ENCODE peak calls at places on chromosomes 3 and 15, in ten cellular contexts. Q is Panc1, C is upper lobe of left lung, O is endothelial cell of umbilical vein, L is HCT116, K is stomach, F is transverse colon, N is SK-N-SH, T is esophagus muscularis mucosa, V is sigmoid colon. E is an unnamed sample. For H3K4me1, the result is how much of the 10 kb centered on the place peaks cover.

GRCh38 chr3:147189016-147189415 is 217.3 kb downstream of the ZIC4 start:
- DNase-seq in Q (no peak), L (no peak), T (no peak), N (no peak), V (no peak), O (no peak), C (no peak), K (no peak), F (no peak), E (no peak)

GRCh38 chr3:156465222-156465621 is 89.7 kb downstream of the SSR3 start:
- DNase-seq in O (no peak), T (no peak), Q (no peak), V (no peak), C (no peak), L (no peak), F (no peak), K (no peak), N (no peak), E (no peak)

GRCh38 chr3:33377489-33377888 is 62.7 kb downstream of the UBP1 start:
- DNase-seq in T (no peak), O (no peak), N (no peak), Q (no peak), K (no peak), F (no peak), V (no peak), C (no peak), L (no peak), E (no peak)

GRCh38 chr3:108552267-108553159 is 36.7 kb downstream of the CIP2A start:
- DNase-seq in T (no peak), O (peak), N (peak), Q (peak), V (no peak), K (no peak), C (no peak), L (peak), F (no peak), E (no peak)

GRCh38 chr3:106212658-106213222 is 343.9 kb upstream of the CBLB start:
- DNase-seq in K (no peak), C (no peak), L (no peak), Q (no peak), O (no peak), V (no peak), F (no peak), N (no peak), T (no peak), E (no peak)

GRCh38 chr3:52910823-52911222 is 13.5 kb upstream of the STIMATE start:
- DNase-seq in O (no peak), K (no peak), L (no peak), V (no peak), Q (no peak), N (no peak), F (no peak), C (no peak), T (no peak), E (no peak)

GRCh38 chr3:175179055-175179454 is 319.9 kb downstream of the NAALADL2 start:
- DNase-seq in N (no peak), K (no peak), T (no peak), O (peak), Q (peak), V (no peak), C (no peak), L (no peak), F (no peak), E (no peak)

GRCh38 chr15:40046721-40047412 is 7.9 kb upstream of the SRP14 start:
- DNase-seq in L (no peak), O (peak), F (no peak), N (no peak), C (no peak), K (no peak), T (peak), V (peak), Q (no peak), E (peak)

GRCh38 chr3:126616931-126617330 is 38.0 kb downstream of the TXNRD3 start:
- DNase-seq in K (no peak), O (peak), V (no peak), Q (no peak), T (no peak), F (no peak), C (no peak), N (no peak), L (no peak), E (no peak)

GRCh38 chr3:169966951-169967915 is 626 bp downstream of the SEC62 start:
- DNase-seq in F (no peak), L (no peak), C (peak), Q (no peak), V (peak), N (peak), K (peak), O (peak), T (peak), E (no peak)

GRCh38 chr3:115239717-115240116 is 92.6 kb upstream of the ZBTB20 start:
- DNase-seq in F (no peak), C (peak), O (peak), Q (peak), L (peak), T (no peak), V (peak), N (peak), K (no peak), E (peak)

GRCh38 chr3:102398196-102398595 is 36.6 kb upstream of the ZPLD1 start:
- DNase-seq in L (no peak), T (no peak), F (no peak), V (no peak), K (no peak), N (no peak), Q (no peak), C (no peak), O (no peak), E (no peak)

GRCh38 chr15:63476229-63476632 is 28.2 kb upstream of the USP3 start:
- DNase-seq in O (peak), L (peak), F (no peak), K (no peak), V (no peak), N (no peak), C (no peak), Q (no peak), T (no peak), E (no peak)
- H3K4me1 ChIP-seq in O (under half), L (under half), F (half or more), K (half or more), V (under half), N (under half), C (under half), Q (under half), T (under half), E (under half)

DNA sequence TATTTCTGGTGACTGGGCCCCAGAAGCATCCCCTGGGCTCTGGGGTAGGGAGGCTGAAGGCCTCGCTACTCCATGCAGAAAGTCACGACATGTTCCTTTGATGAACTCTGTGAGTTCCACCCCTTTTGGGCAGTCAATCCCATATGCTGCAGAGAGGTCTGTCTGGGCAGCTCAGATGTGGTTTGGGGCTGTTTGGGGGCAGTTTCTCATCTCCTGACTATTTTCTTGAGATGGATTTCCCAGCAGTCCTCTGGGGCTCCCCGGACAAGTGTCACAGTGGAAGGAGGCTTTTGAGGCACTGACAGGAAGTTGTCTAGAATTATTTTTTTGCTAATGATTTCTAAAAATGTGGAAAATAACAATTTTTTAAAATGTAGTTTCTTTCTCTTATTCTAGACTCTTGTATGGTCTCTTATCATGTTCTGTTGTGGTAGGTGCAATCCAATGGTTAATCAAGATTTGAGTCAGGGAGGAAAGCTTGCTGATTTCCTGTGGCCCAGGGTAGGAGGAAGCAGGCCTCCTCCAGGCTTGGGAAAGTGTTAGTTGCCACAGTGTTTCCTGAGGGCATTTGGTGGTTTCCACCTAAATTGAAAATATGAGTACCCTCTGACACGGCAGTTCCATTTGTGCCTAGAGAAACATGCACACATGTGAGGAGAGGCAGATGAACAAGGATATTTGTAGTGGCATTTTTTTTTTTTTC is 19.9 kb upstream of the TATDN2 start:
- DNase-seq in Q (no peak), C (peak), L (no peak), O (peak), F (no peak), K (no peak), N (no peak), T (no peak), V (no peak), E (no peak)
- TF ChIP-seq POLR2AphosphoS5 in Q (no peak), C (no peak), L (no peak), O (peak), F (no peak), K (no peak), N (no peak), T (no peak), V (no peak), E (no peak)

GRCh38 chr15:75868019-75868418 is 24.8 kb downstream of the UBE2Q2 start:
- DNase-seq in L (no peak), O (no peak), F (no peak), C (no peak), Q (no peak), N (no peak), T (no peak), K (no peak), V (no peak), E (no peak)
- H3K4me3 ChIP-seq in L (no peak), O (no peak), F (no peak), C (no peak), Q (no peak), N (no peak), T (no peak), K (no peak), V (no peak), E (no peak)

GRCh38 chr3:184258926-184259325 is 2.4 kb downstream of the CAMK2N2 start:
- DNase-seq in V (no peak), T (no peak), O (no peak), C (no peak), N (no peak), F (no peak), Q (no peak), L (no peak), K (no peak), E (no peak)
- H3K4me1 ChIP-seq in V (under half), T (under half), O (under half), C (under half), N (under half), F (under half), Q (under half), L (under half), K (under half), E (under half)

DNA sequence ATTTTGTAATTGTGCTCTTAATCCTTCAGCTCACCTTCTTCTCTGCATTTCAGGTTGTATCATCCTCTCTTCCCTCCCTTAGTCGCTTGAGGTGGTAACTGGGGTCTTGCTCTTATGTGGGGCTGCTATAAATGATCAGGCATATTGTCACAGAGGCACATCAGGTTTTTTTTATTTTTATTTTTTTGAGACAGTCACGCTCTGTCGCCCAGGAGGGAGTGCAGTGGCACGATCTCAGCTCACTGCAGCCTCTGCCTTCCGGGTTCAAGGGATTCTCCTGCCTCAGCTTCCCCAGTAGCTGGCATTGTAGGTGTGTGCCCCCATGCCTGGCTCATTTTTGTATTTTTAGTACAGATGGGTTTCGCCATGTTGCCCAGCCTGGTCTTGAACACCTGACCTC is 9.9 kb downstream of the CDV3 start:
- DNase-seq in N (no peak), K (no peak), V (no peak), Q (no peak), F (no peak), T (no peak), O (no peak), C (no peak), L (no peak), E (no peak)
- TF ChIP-seq POLR2AphosphoS5 in N (no peak), K (no peak), V (no peak), Q (peak), F (no peak), T (no peak), O (no peak), C (no peak), L (no peak), E (no peak)

GRCh38 chr15:88908697-88909621 is 4.2 kb downstream of the MFGE8 start:
- DNase-seq in L (no peak), Q (no peak), N (no peak), V (peak), T (no peak), K (no peak), C (no peak), F (no peak), O (no peak), E (no peak)
- H3K4me3 ChIP-seq in L (no peak), Q (peak), N (no peak), V (no peak), T (peak), K (peak), C (no peak), F (no peak), O (no peak), E (no peak)

GRCh38 chr15:66764067-66764428 is 62.0 kb downstream of the SMAD6 start:
- DNase-seq in V (no peak), O (no peak), T (no peak), Q (no peak), L (no peak), N (no peak), F (no peak), C (no peak), K (no peak), E (no peak)

GRCh38 chr15:66765478-66766281 is 63.6 kb downstream of the SMAD6 start:
- DNase-seq in F (peak), Q (no peak), L (peak), N (peak), K (peak), T (no peak), V (peak), C (peak), O (peak), E (no peak)

GRCh38 chr15:66767370-66767769 is 65.3 kb downstream of the SMAD6 start:
- DNase-seq in K (no peak), F (no peak), V (peak), L (no peak), Q (no peak), T (no peak), O (no peak), N (no peak), C (no peak), E (no peak)

GRCh38 chr15:66768984-66769383 is 66.9 kb downstream of the SMAD6 start:
- DNase-seq in O (no peak), F (no peak), L (no peak), N (no peak), T (no peak), C (peak), K (no peak), Q (no peak), V (peak), E (no peak)

DNA sequence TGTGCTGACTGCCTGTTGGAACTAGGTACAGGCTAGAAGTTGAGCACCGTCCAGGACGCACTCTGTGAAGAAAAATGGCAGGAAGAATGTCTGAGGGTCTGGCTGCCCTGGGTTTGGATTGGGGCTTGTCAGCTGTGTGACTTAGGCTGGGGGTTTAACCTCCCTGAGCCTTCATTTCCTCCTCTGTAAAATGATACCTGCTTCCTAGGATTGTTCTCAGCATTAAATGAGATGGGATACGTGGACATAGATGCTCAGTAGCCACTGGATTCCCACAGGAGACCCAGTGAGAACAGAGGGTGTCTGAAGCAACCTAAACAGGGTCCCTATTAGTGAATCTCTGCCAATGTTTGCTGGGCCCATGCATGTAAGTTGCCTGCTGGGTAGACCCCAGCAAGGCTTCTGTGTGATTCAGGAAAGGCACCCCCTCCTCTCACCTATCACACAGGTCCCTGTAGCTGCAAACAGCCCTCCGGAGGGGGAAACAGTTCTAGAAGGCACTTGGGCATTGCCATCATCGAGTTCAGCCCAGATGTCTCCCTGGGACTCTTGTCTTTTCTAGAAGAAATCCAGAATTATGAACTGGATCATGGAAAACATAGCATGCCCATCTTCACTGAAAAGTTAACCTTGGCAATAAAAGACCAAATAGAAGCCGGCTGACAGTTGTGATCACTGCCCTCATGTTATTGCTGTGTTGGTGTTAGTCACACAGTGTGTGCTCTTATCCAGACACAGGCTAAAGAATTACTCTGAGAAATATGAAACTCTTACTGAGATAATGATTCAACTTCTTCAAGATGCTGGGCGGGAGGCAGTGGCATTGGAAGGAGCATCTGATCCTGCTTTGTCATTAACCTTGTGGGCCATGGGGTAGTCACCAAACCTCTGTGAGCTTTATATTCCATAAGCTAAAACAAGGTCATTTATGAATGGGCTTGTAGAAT is 64.5 kb downstream of the SMAD6 start:
- DNase-seq in L (no peak), K (no peak), O (no peak), N (no peak), C (no peak), F (no peak), T (no peak), V (peak), Q (no peak), E (no peak)
- H3K4me1 ChIP-seq in L (half or more), K (half or more), O (half or more), N (under half), C (half or more), F (half or more), T (half or more), V (under half), Q (half or more), E (half or more)

DNA sequence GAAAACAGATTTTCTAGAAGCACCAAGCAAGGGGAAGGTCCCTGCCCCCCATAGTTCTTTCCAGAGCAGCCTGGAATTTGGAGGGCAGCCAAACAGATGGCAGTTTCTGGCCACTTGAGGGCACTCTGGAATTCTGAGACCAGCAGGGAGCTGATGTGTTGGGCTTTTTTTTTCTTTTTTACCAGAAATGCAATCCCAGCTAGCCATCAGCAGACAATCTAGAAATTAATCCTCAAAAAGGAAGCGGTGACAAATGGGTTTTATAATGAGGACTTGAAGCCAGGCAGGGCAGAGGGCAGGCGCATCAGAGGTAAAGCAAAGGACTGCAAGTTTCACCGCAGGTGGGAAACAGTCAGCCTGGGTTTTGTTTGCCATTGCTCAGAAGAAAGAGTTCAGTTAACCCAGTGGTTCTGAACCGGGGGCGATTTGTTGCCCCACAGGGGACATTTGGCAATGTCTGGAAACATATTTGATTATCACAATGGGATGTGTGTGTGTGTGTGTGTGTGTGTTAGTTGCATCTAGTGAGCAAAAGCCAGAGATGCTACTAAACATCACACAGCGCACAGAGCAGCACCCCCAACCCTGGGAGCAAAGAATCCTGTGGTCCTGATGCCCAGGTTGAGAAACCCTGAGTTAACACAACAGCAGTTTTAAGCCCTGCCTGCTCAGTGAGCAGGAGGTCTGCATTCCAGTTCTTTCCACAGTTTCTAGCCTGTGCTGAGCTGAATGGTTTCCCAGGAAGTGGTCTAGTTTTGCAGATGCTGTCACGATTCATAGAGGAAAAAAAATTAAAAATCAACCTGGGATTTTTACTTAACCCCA is 170.8 kb upstream of the PROK2 start:
- DNase-seq in N (peak), Q (peak), C (peak), T (peak), K (peak), O (peak), V (peak), L (peak), F (peak), E (no peak)
- TF ChIP-seq POLR2AphosphoS5 in N (no peak), Q (no peak), C (no peak), T (peak), K (no peak), O (no peak), V (peak), L (peak), F (peak), E (no peak)

DNA sequence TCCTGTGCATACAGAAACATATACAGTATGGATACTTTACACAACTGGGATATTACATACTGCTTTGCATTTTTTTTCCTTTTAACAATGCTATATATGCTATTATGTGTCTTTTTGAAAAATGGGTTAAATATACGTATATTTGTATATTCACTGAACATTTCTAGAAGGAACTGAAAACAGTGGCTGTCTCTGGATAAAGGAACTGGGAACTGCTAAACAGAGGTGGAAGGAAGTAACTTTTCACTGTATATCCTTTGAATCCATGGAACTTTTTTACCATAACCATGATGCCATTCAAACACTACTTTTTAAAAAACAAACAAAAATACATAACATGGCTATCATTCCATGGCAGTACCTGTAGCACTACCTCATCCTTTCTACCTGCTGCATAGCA is 1.8 kb downstream of the MTFMT start:
- DNase-seq in V (no peak), N (no peak), O (no peak), Q (no peak), K (no peak), L (no peak), T (no peak), F (no peak), C (no peak), E (no peak)
- H3K4me3 ChIP-seq in V (no peak), N (no peak), O (no peak), Q (no peak), K (peak), L (no peak), T (no peak), F (no peak), C (no peak), E (no peak)

DNA sequence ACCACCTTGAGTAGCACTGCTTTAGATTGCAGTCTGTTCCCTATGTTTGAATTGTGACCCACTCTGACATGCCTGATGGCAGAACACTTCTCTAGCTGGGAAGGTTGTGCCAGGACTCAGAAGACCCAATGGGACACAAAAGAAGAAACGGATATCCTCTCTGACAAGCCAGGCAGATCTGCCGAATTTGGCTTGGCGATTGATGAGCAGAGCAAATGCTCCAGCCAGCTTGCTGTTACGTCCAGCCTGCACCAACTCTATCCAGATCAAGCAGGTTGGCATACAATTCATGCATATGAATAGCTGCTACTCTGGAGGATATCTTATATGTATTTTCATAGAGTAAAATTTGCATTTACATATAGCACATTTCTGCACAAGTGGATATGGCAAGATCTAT is 102.9 kb downstream of the PEX5L start:
- DNase-seq in O (no peak), K (no peak), T (no peak), N (no peak), L (no peak), V (no peak), F (no peak), C (no peak), Q (no peak), E (no peak)
- H3K4me1 ChIP-seq in O (under half), K (under half), T (under half), N (under half), L (under half), V (under half), F (under half), C (under half), Q (under half), E (under half)

E was measured in vagina.